ENCODE peak calls at places on chromosomes 3 and 15, in ten cellular contexts. One of them, this sample, is unnamed.

GRCh38 chr3:105470851-105471250 is 104.1 kb downstream of the ALCAM start:
- DNase-seq in adrenal gland: no peak
- DNase-seq in progenitor cell of endocrine pancreas: no peak
- DNase-seq in cardiac muscle cell: no peak
- DNase-seq in fibroblast of pulmonary artery: no peak
- DNase-seq in GM23338: no peak
- DNase-seq in pancreas: no peak
- DNase-seq in mucosa of descending colon: no peak
- DNase-seq in neural progenitor cell: no peak
- DNase-seq in fibroblast of villous mesenchyme: no peak
- DNase-seq in this sample: no peak

GRCh38 chr15:87287156-87287555 is 969.4 kb downstream of the NTRK3 start:
- DNase-seq in adrenal gland: no peak
- DNase-seq in cardiac muscle cell: no peak
- DNase-seq in fibroblast of villous mesenchyme: peak
- DNase-seq in fibroblast of pulmonary artery: peak
- DNase-seq in progenitor cell of endocrine pancreas: no peak
- DNase-seq in GM23338: no peak
- DNase-seq in neural progenitor cell: no peak
- DNase-seq in mucosa of descending colon: no peak
- DNase-seq in pancreas: no peak
- DNase-seq in this sample: no peak

GRCh38 chr3:186529204-186529999 is 14.8 kb downstream of the CRYGS start:
- DNase-seq in adrenal gland: no peak
- DNase-seq in pancreas: no peak
- DNase-seq in progenitor cell of endocrine pancreas: no peak
- DNase-seq in mucosa of descending colon: no peak
- DNase-seq in cardiac muscle cell: no peak
- DNase-seq in neural progenitor cell: peak
- DNase-seq in GM23338: peak
- DNase-seq in fibroblast of pulmonary artery: no peak
- DNase-seq in fibroblast of villous mesenchyme: no peak
- DNase-seq in this sample: no peak

GRCh38 chr3:59425371-59425770 is 375.5 kb upstream of the CFAP20DC start:
- DNase-seq in fibroblast of villous mesenchyme: peak
- DNase-seq in progenitor cell of endocrine pancreas: no peak
- DNase-seq in pancreas: no peak
- DNase-seq in cardiac muscle cell: no peak
- DNase-seq in fibroblast of pulmonary artery: peak
- DNase-seq in mucosa of descending colon: no peak
- DNase-seq in neural progenitor cell: no peak
- DNase-seq in GM23338: no peak
- DNase-seq in adrenal gland: no peak
- DNase-seq in this sample: no peak

GRCh38 chr3:46954178-46954577 is 22.4 kb downstream of the CCDC12 start:
- DNase-seq in progenitor cell of endocrine pancreas: no peak
- DNase-seq in neural progenitor cell: no peak
- DNase-seq in fibroblast of villous mesenchyme: no peak
- DNase-seq in GM23338: no peak
- DNase-seq in mucosa of descending colon: no peak
- DNase-seq in fibroblast of pulmonary artery: no peak
- DNase-seq in pancreas: no peak
- DNase-seq in cardiac muscle cell: no peak
- DNase-seq in adrenal gland: no peak
- DNase-seq in this sample: no peak

GRCh38 chr3:190541560-190541959 is 27.7 kb downstream of the IL1RAP start:
- DNase-seq in progenitor cell of endocrine pancreas: no peak
- DNase-seq in neural progenitor cell: no peak
- DNase-seq in fibroblast of pulmonary artery: no peak
- DNase-seq in cardiac muscle cell: no peak
- DNase-seq in GM23338: no peak
- DNase-seq in fibroblast of villous mesenchyme: no peak
- DNase-seq in pancreas: no peak
- DNase-seq in mucosa of descending colon: no peak
- DNase-seq in adrenal gland: no peak
- DNase-seq in this sample: no peak

GRCh38 chr3:181719298-181719859 is 7.7 kb downstream of the SOX2 start:
- DNase-seq in GM23338: no peak
- DNase-seq in cardiac muscle cell: no peak
- DNase-seq in mucosa of descending colon: no peak
- DNase-seq in progenitor cell of endocrine pancreas: no peak
- DNase-seq in fibroblast of pulmonary artery: no peak
- DNase-seq in adrenal gland: no peak
- DNase-seq in pancreas: no peak
- DNase-seq in fibroblast of villous mesenchyme: no peak
- DNase-seq in neural progenitor cell: no peak
- DNase-seq in this sample: no peak

GRCh38 chr3:17845026-17845425 is 102.6 kb upstream of the TBC1D5 start:
- DNase-seq in progenitor cell of endocrine pancreas: no peak
- DNase-seq in mucosa of descending colon: no peak
- DNase-seq in GM23338: no peak
- DNase-seq in adrenal gland: no peak
- DNase-seq in pancreas: no peak
- DNase-seq in cardiac muscle cell: no peak
- DNase-seq in fibroblast of pulmonary artery: peak
- DNase-seq in fibroblast of villous mesenchyme: peak
- DNase-seq in neural progenitor cell: no peak
- DNase-seq in this sample: no peak

GRCh38 chr3:64238971-64239667 is 13.9 kb upstream of the PRICKLE2 start:
- DNase-seq in fibroblast of pulmonary artery: peak
- DNase-seq in fibroblast of villous mesenchyme: peak
- DNase-seq in adrenal gland: peak
- DNase-seq in mucosa of descending colon: peak
- DNase-seq in neural progenitor cell: peak
- DNase-seq in pancreas: no peak
- DNase-seq in progenitor cell of endocrine pancreas: no peak
- DNase-seq in cardiac muscle cell: peak
- DNase-seq in GM23338: peak
- DNase-seq in this sample: no peak

GRCh38 chr15:62558640-62559039 is 393.6 kb upstream of the C2CD4B start:
- DNase-seq in GM23338: peak
- DNase-seq in fibroblast of villous mesenchyme: no peak
- DNase-seq in fibroblast of pulmonary artery: no peak
- DNase-seq in progenitor cell of endocrine pancreas: no peak
- DNase-seq in adrenal gland: no peak
- DNase-seq in cardiac muscle cell: no peak
- DNase-seq in neural progenitor cell: peak
- DNase-seq in pancreas: no peak
- DNase-seq in mucosa of descending colon: no peak
- DNase-seq in this sample: no peak

GRCh38 chr3:107308716-107309115 is 68.5 kb upstream of the CCDC54 start:
- DNase-seq in fibroblast of villous mesenchyme: no peak
- DNase-seq in fibroblast of pulmonary artery: no peak
- DNase-seq in neural progenitor cell: no peak
- DNase-seq in mucosa of descending colon: no peak
- DNase-seq in cardiac muscle cell: no peak
- DNase-seq in adrenal gland: no peak
- DNase-seq in progenitor cell of endocrine pancreas: no peak
- DNase-seq in GM23338: peak
- DNase-seq in pancreas: no peak
- DNase-seq in this sample: no peak

GRCh38 chr3:123449986-123450474 is 1.1 kb upstream of the ADCY5 start:
- DNase-seq in adrenal gland: no peak
- DNase-seq in pancreas: peak
- DNase-seq in mucosa of descending colon: peak
- DNase-seq in GM23338: peak
- DNase-seq in cardiac muscle cell: peak
- DNase-seq in neural progenitor cell: peak
- DNase-seq in fibroblast of villous mesenchyme: no peak
- DNase-seq in progenitor cell of endocrine pancreas: peak
- DNase-seq in fibroblast of pulmonary artery: no peak
- DNase-seq in this sample: no peak

GRCh38 chr15:100931143-100931890 is 12.2 kb downstream of the LRRK1 start:
- DNase-seq in GM23338: no peak
- DNase-seq in pancreas: no peak
- DNase-seq in mucosa of descending colon: no peak
- DNase-seq in neural progenitor cell: no peak
- DNase-seq in fibroblast of villous mesenchyme: no peak
- DNase-seq in fibroblast of pulmonary artery: no peak
- DNase-seq in cardiac muscle cell: no peak
- DNase-seq in progenitor cell of endocrine pancreas: no peak
- DNase-seq in adrenal gland: no peak
- DNase-seq in this sample: no peak

GRCh38 chr3:2978977-2979732 is 131.0 kb downstream of the IL5RA start:
- DNase-seq in GM23338: peak
- DNase-seq in neural progenitor cell: no peak
- DNase-seq in fibroblast of pulmonary artery: no peak
- DNase-seq in mucosa of descending colon: no peak
- DNase-seq in fibroblast of villous mesenchyme: no peak
- DNase-seq in pancreas: no peak
- DNase-seq in progenitor cell of endocrine pancreas: no peak
- DNase-seq in adrenal gland: no peak
- DNase-seq in cardiac muscle cell: no peak
- DNase-seq in this sample: no peak

GRCh38 chr15:98147415-98147814 is 186.9 kb downstream of the ARRDC4 start:
- DNase-seq in GM23338: peak
- DNase-seq in cardiac muscle cell: no peak
- DNase-seq in adrenal gland: no peak
- DNase-seq in pancreas: no peak
- DNase-seq in mucosa of descending colon: no peak
- DNase-seq in progenitor cell of endocrine pancreas: no peak
- DNase-seq in fibroblast of villous mesenchyme: no peak
- DNase-seq in neural progenitor cell: no peak
- DNase-seq in fibroblast of pulmonary artery: no peak
- DNase-seq in this sample: no peak

DNA sequence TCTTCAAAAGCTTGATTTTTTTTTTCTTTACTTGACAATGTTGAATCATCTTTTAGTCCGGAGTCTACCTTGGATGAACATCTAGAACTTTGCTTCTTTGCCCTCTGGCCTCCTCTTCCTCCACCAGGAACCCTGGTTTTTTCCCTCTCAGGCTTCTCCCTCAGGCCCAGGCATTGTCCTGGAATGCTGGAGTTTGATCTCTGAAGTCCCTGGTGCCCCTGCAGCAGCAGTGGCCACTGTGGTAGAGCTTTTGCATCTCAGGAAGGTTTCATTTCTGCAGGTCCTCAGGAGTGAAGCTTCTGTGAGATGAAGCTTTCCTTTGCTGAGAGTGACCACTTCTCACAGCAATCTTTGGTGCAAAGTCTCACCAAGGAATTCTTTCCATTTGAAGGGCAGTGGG is 39.0 kb upstream of the NEDD4 start:
- DNase-seq in fibroblast of villous mesenchyme: no peak
- DNase-seq in mucosa of descending colon: no peak
- DNase-seq in neural progenitor cell: no peak
- DNase-seq in pancreas: no peak
- DNase-seq in cardiac muscle cell: no peak
- DNase-seq in GM23338: no peak
- DNase-seq in progenitor cell of endocrine pancreas: no peak
- DNase-seq in adrenal gland: no peak
- DNase-seq in fibroblast of pulmonary artery: no peak
- DNase-seq in this sample: no peak
- TF ChIP-seq CTCF in fibroblast of villous mesenchyme: no peak
- TF ChIP-seq CTCF in mucosa of descending colon: no peak
- TF ChIP-seq CTCF in neural progenitor cell: no peak
- TF ChIP-seq CTCF in pancreas: no peak
- TF ChIP-seq CTCF in cardiac muscle cell: no peak
- TF ChIP-seq CTCF in GM23338: no peak
- TF ChIP-seq CTCF in progenitor cell of endocrine pancreas: no peak
- TF ChIP-seq CTCF in adrenal gland: no peak
- TF ChIP-seq CTCF in fibroblast of pulmonary artery: no peak
- TF ChIP-seq CTCF in this sample: no peak

DNA sequence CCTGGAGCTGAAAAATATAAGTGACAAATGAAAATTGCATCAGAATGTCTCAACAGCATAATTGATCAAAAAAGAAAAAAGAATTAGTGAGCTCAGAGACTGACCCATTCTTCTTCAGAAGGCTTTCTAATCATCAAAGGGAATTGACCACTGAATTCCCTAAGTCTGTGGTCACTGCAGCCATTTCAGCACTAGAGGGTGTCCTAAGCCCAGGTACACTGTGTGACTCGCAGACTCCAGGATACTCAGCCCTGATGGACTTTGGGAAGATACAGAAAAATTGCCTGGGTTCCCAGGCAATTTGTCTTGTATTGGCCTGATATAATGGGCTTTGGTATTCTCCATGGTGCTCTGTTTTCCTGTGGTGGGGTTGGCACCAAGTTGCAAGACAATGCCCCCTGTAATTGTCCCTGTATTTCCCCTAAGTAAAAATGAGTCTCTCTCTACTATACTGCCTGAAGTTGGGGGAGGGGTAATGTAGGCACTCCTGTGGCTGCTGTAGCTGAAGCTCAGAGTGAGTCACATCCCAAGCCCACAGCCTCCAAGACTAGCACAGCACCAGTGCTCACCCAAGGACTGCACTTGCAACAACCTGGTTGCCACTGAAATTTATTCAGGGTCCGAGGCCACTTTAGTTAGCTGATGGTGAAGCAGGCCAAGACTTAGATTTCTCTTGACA is 256.0 kb upstream of the STAC start:
- DNase-seq in GM23338: peak
- DNase-seq in fibroblast of pulmonary artery: peak
- DNase-seq in mucosa of descending colon: no peak
- DNase-seq in pancreas: no peak
- DNase-seq in adrenal gland: peak
- DNase-seq in neural progenitor cell: peak
- DNase-seq in fibroblast of villous mesenchyme: peak
- DNase-seq in progenitor cell of endocrine pancreas: peak
- DNase-seq in cardiac muscle cell: peak
- DNase-seq in this sample: no peak
- TF ChIP-seq CTCF in GM23338: peak
- TF ChIP-seq CTCF in fibroblast of pulmonary artery: peak
- TF ChIP-seq CTCF in mucosa of descending colon: no peak
- TF ChIP-seq CTCF in pancreas: no peak
- TF ChIP-seq CTCF in adrenal gland: peak
- TF ChIP-seq CTCF in neural progenitor cell: peak
- TF ChIP-seq CTCF in fibroblast of villous mesenchyme: peak
- TF ChIP-seq CTCF in progenitor cell of endocrine pancreas: peak
- TF ChIP-seq CTCF in cardiac muscle cell: peak
- TF ChIP-seq CTCF in this sample: peak

DNA sequence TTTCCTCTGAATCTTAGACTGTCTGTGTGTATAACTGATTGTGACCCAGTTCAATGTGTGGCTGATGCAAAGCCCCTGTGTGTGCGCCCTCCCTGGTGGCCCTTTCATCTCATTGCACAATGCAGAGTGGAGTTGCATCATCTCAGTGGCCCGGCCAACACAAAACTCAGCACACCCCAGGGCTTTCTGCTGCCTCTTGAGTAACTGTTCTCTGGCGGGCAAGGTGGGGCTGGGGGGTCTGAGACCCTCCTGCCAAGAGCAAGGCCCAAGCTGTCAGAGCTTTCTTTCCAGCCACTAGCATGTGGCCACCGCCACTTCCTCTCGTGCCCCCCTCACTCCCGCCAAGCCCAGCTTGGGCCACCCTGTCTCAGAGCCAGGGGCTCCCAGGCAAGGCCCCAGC is 80.7 kb upstream of the ALDH1L1 start:
- DNase-seq in progenitor cell of endocrine pancreas: no peak
- DNase-seq in pancreas: no peak
- DNase-seq in cardiac muscle cell: no peak
- DNase-seq in mucosa of descending colon: peak
- DNase-seq in GM23338: peak
- DNase-seq in adrenal gland: peak
- DNase-seq in fibroblast of villous mesenchyme: peak
- DNase-seq in neural progenitor cell: peak
- DNase-seq in fibroblast of pulmonary artery: peak
- DNase-seq in this sample: no peak
- TF ChIP-seq CTCF in progenitor cell of endocrine pancreas: peak
- TF ChIP-seq CTCF in pancreas: no peak
- TF ChIP-seq CTCF in cardiac muscle cell: peak
- TF ChIP-seq CTCF in mucosa of descending colon: no peak
- TF ChIP-seq CTCF in GM23338: no peak
- TF ChIP-seq CTCF in adrenal gland: peak
- TF ChIP-seq CTCF in fibroblast of villous mesenchyme: no peak
- TF ChIP-seq CTCF in neural progenitor cell: peak
- TF ChIP-seq CTCF in fibroblast of pulmonary artery: no peak
- TF ChIP-seq CTCF in this sample: no peak

GRCh38 chr15:26893351-26894065 is 26.6 kb downstream of the GABRA5 start:
- DNase-seq in cardiac muscle cell: no peak
- DNase-seq in adrenal gland: no peak
- DNase-seq in GM23338: no peak
- DNase-seq in progenitor cell of endocrine pancreas: no peak
- DNase-seq in mucosa of descending colon: no peak
- DNase-seq in pancreas: no peak
- DNase-seq in fibroblast of pulmonary artery: no peak
- DNase-seq in neural progenitor cell: no peak
- DNase-seq in fibroblast of villous mesenchyme: no peak
- DNase-seq in this sample: no peak
- TF ChIP-seq CTCF in cardiac muscle cell: no peak
- TF ChIP-seq CTCF in adrenal gland: no peak
- TF ChIP-seq CTCF in GM23338: no peak
- TF ChIP-seq CTCF in progenitor cell of endocrine pancreas: no peak
- TF ChIP-seq CTCF in mucosa of descending colon: no peak
- TF ChIP-seq CTCF in pancreas: no peak
- TF ChIP-seq CTCF in fibroblast of pulmonary artery: no peak
- TF ChIP-seq CTCF in neural progenitor cell: no peak
- TF ChIP-seq CTCF in fibroblast of villous mesenchyme: no peak
- TF ChIP-seq CTCF in this sample: no peak

This sample was measured in type B pancreatic cell.